ENCODE peak calls at places on chromosomes 13 and 19, in six cellular contexts. One of them, this sample, is unnamed.

GRCh38 chr13:43573361-43573740 is 213.4 kb downstream of the ENOX1 start:
- DNase-seq in HL-60: no peak
- DNase-seq in cardiac muscle cell: peak
- DNase-seq in fibroblast of lung: peak
- DNase-seq in foreskin fibroblast: no peak
- DNase-seq in RWPE2: no peak
- DNase-seq in this sample: peak

GRCh38 chr13:86174632-86175031 is 375.4 kb upstream of the SLITRK6 start:
- DNase-seq in foreskin fibroblast: no peak
- DNase-seq in fibroblast of lung: no peak
- DNase-seq in cardiac muscle cell: no peak
- DNase-seq in RWPE2: no peak
- DNase-seq in HL-60: no peak
- DNase-seq in this sample: no peak

GRCh38 chr19:49910179-49910578 is 13.5 kb upstream of the IL4I1 start:
- DNase-seq in RWPE2: no peak
- DNase-seq in cardiac muscle cell: no peak
- DNase-seq in fibroblast of lung: no peak
- DNase-seq in foreskin fibroblast: no peak
- DNase-seq in HL-60: no peak
- DNase-seq in this sample: no peak

GRCh38 chr13:99961634-99962033 is 9.9 kb downstream of the ZIC5 start:
- DNase-seq in cardiac muscle cell: no peak
- DNase-seq in HL-60: no peak
- DNase-seq in RWPE2: no peak
- DNase-seq in foreskin fibroblast: no peak
- DNase-seq in fibroblast of lung: no peak
- DNase-seq in this sample: no peak

GRCh38 chr19:46537136-46538097 is 41.8 kb upstream of the PNMA8B start:
- DNase-seq in HL-60: peak
- DNase-seq in foreskin fibroblast: no peak
- DNase-seq in cardiac muscle cell: peak
- DNase-seq in fibroblast of lung: peak
- DNase-seq in RWPE2: no peak
- DNase-seq in this sample: peak

GRCh38 chr19:12603714-12604113 is 6.9 kb downstream of the ZNF490 start:
- DNase-seq in foreskin fibroblast: no peak
- DNase-seq in RWPE2: no peak
- DNase-seq in fibroblast of lung: peak
- DNase-seq in cardiac muscle cell: peak
- DNase-seq in HL-60: no peak
- DNase-seq in this sample: peak

GRCh38 chr19:16584825-16585801 is 12.9 kb upstream of the SLC35E1 start:
- DNase-seq in HL-60: peak
- DNase-seq in fibroblast of lung: no peak
- DNase-seq in cardiac muscle cell: no peak
- DNase-seq in foreskin fibroblast: no peak
- DNase-seq in RWPE2: no peak
- DNase-seq in this sample: no peak

GRCh38 chr19:50427997-50428425 is 4.7 kb upstream of the MYBPC2 start:
- DNase-seq in fibroblast of lung: peak
- DNase-seq in RWPE2: no peak
- DNase-seq in foreskin fibroblast: peak
- DNase-seq in HL-60: peak
- DNase-seq in cardiac muscle cell: peak
- DNase-seq in this sample: peak

GRCh38 chr13:99062593-99062992 is 84.7 kb upstream of the DOCK9 start:
- DNase-seq in HL-60: no peak
- DNase-seq in foreskin fibroblast: peak
- DNase-seq in RWPE2: no peak
- DNase-seq in cardiac muscle cell: peak
- DNase-seq in fibroblast of lung: peak
- DNase-seq in this sample: peak

GRCh38 chr19:1491849-1492170 is 829 bp downstream of the REEP6 start:
- DNase-seq in HL-60: no peak
- DNase-seq in RWPE2: no peak
- DNase-seq in fibroblast of lung: no peak
- DNase-seq in foreskin fibroblast: no peak
- DNase-seq in cardiac muscle cell: no peak
- DNase-seq in this sample: no peak

DNA sequence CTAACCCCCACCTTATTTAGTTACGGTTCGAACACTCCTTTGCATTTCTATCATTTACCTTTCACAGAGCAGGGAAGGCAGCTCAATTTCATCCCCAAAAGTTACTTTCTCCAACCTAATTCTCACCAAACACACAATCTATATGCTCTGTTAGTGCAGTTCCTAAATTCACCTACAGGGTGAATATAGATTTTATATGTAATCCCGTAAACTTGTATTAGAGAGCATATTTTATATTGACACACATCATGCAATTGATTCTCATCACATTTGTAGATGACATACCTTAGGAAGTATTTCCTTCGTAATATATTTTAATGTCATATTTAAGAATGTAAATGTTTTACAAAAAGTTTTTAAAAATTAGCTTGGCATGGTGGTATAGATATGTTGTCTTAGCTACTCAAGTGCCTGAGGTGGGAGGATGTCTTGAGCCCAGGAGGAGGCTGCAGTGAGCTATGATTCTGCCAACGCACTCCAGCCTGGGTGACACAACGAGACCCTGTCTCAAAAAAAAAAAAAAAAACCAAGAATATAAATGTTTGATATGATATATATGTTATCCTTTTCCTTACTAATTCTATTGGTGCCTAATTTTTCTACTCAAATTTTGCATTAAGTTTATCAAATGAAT is 57.3 kb upstream of the TNFRSF19 start:
- DNase-seq in cardiac muscle cell: no peak
- DNase-seq in HL-60: no peak
- DNase-seq in foreskin fibroblast: no peak
- DNase-seq in RWPE2: no peak
- DNase-seq in fibroblast of lung: no peak
- DNase-seq in this sample: no peak
- TF ChIP-seq CTCF in cardiac muscle cell: peak
- TF ChIP-seq CTCF in HL-60: no peak
- TF ChIP-seq CTCF in foreskin fibroblast: no peak
- TF ChIP-seq CTCF in RWPE2: no peak
- TF ChIP-seq CTCF in fibroblast of lung: no peak
- TF ChIP-seq CTCF in this sample: peak

GRCh38 chr19:48648134-48648533 is 2.1 kb upstream of the CA11 start:
- DNase-seq in cardiac muscle cell: no peak
- DNase-seq in fibroblast of lung: no peak
- DNase-seq in RWPE2: no peak
- DNase-seq in foreskin fibroblast: no peak
- DNase-seq in HL-60: no peak
- DNase-seq in this sample: no peak
- H3K4me3 ChIP-seq in cardiac muscle cell: no peak
- H3K4me3 ChIP-seq in fibroblast of lung: no peak
- H3K4me3 ChIP-seq in RWPE2: no peak
- H3K4me3 ChIP-seq in foreskin fibroblast: no peak
- H3K4me3 ChIP-seq in HL-60: no peak
- H3K4me3 ChIP-seq in this sample: no peak

DNA sequence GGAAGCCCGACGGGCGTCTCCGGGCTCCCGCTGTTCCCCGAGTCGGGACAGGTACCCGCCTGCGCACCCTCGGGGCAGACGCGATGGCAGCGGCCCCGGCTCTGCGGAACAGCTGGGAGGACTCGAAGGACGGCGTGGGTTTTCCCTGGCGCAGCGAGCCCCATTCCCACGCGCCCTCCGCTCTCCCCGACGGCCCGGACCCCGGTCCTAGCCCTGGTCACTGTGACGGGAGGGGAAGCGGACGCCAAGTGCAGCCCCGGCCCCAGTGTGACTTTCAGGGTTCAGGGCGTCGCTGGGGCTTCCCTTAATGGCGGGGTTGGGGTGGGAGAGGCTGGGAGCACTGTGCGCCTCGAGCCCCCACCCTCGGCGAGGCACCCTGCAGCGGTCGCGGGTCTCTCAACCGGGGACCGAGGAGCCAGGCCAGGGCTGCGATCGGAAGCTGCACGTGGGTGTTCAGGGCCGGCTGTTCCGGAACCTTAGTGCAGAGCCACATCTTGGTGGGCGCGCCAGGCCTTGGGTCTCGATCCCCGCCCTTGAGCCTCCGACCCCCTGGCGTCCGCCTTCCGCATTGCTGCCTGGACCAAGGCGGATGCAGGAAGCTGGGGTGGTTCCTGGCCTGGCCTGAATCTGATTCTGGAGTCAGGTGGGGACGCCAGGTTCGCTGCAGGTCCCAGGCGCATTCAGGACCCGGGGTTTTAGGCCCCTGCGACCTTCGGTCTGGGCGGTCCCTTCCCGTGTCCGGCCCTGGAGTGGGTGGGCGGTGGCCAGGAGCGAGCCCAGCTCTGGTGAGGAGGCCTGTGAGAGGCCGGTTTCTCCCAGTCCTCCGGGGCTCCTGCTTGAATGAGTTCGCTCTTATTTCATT is 3.5 kb downstream of the LGALS7B start:
- DNase-seq in foreskin fibroblast: no peak
- DNase-seq in HL-60: no peak
- DNase-seq in cardiac muscle cell: peak
- DNase-seq in fibroblast of lung: no peak
- DNase-seq in RWPE2: no peak
- DNase-seq in this sample: no peak
- TF ChIP-seq CTCF in foreskin fibroblast: peak
- TF ChIP-seq CTCF in HL-60: no peak
- TF ChIP-seq CTCF in cardiac muscle cell: peak
- TF ChIP-seq CTCF in fibroblast of lung: no peak
- TF ChIP-seq CTCF in RWPE2: no peak
- TF ChIP-seq CTCF in this sample: peak

DNA sequence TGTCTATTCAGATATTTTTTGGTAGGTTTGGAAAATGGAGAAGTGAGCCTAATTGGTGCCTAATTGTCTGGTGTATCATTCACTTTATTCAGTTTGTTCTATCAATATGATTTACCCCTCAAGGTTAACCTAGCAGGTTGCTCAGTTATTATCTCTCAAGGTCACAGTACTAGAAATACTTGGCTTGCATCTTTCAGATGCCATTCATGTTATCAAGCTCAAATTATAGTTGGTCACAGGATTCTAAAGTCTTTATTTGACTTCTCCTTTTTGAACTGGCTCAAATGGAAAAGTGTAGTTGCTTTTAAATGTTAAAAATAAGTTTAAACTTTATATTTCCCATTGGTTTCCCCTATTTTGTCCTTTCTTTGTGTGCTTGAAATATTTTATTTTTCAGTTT is 2.6 kb downstream of the KCNRG start:
- DNase-seq in HL-60: no peak
- DNase-seq in RWPE2: no peak
- DNase-seq in cardiac muscle cell: no peak
- DNase-seq in foreskin fibroblast: no peak
- DNase-seq in fibroblast of lung: no peak
- DNase-seq in this sample: no peak
- H3K4me3 ChIP-seq in HL-60: no peak
- H3K4me3 ChIP-seq in RWPE2: no peak
- H3K4me3 ChIP-seq in cardiac muscle cell: no peak
- H3K4me3 ChIP-seq in foreskin fibroblast: no peak
- H3K4me3 ChIP-seq in fibroblast of lung: no peak
- H3K4me3 ChIP-seq in this sample: no peak

GRCh38 chr13:32585625-32586021 is 629 bp upstream of the PDS5B start:
- DNase-seq in cardiac muscle cell: no peak
- DNase-seq in fibroblast of lung: peak
- DNase-seq in HL-60: peak
- DNase-seq in foreskin fibroblast: no peak
- DNase-seq in RWPE2: no peak
- DNase-seq in this sample: peak

GRCh38 chr13:32582991-32583390 is 3.3 kb upstream of the PDS5B start:
- DNase-seq in cardiac muscle cell: no peak
- DNase-seq in foreskin fibroblast: no peak
- DNase-seq in RWPE2: no peak
- DNase-seq in fibroblast of lung: no peak
- DNase-seq in HL-60: no peak
- DNase-seq in this sample: no peak

GRCh38 chr13:32582281-32582680 is 4.0 kb upstream of the PDS5B start:
- DNase-seq in foreskin fibroblast: no peak
- DNase-seq in cardiac muscle cell: no peak
- DNase-seq in fibroblast of lung: no peak
- DNase-seq in RWPE2: no peak
- DNase-seq in HL-60: no peak
- DNase-seq in this sample: no peak

GRCh38 chr13:32577032-32577431 is 9.2 kb upstream of the PDS5B start:
- DNase-seq in RWPE2: no peak
- DNase-seq in HL-60: no peak
- DNase-seq in fibroblast of lung: no peak
- DNase-seq in cardiac muscle cell: no peak
- DNase-seq in foreskin fibroblast: no peak
- DNase-seq in this sample: no peak

GRCh38 chr13:32581177-32581786 is 5.0 kb upstream of the PDS5B start:
- DNase-seq in cardiac muscle cell: peak
- DNase-seq in HL-60: no peak
- DNase-seq in RWPE2: no peak
- DNase-seq in foreskin fibroblast: no peak
- DNase-seq in fibroblast of lung: peak
- DNase-seq in this sample: peak
- TF ChIP-seq CTCF in cardiac muscle cell: peak
- TF ChIP-seq CTCF in HL-60: peak
- TF ChIP-seq CTCF in RWPE2: peak
- TF ChIP-seq CTCF in foreskin fibroblast: peak
- TF ChIP-seq CTCF in fibroblast of lung: peak
- TF ChIP-seq CTCF in this sample: peak

GRCh38 chr19:2721570-2722540 is 683 bp upstream of the DIRAS1 start:
- DNase-seq in RWPE2: no peak
- DNase-seq in fibroblast of lung: no peak
- DNase-seq in foreskin fibroblast: no peak
- DNase-seq in HL-60: no peak
- DNase-seq in cardiac muscle cell: no peak
- DNase-seq in this sample: no peak

GRCh38 chr19:2719232-2719735 is 1.9 kb downstream of the DIRAS1 start:
- DNase-seq in cardiac muscle cell: no peak
- DNase-seq in foreskin fibroblast: no peak
- DNase-seq in RWPE2: no peak
- DNase-seq in fibroblast of lung: no peak
- DNase-seq in HL-60: no peak
- DNase-seq in this sample: no peak

GRCh38 chr19:2720777-2721569 is at the start of gene DIRAS1:
- DNase-seq in cardiac muscle cell: no peak
- DNase-seq in foreskin fibroblast: no peak
- DNase-seq in HL-60: no peak
- DNase-seq in RWPE2: no peak
- DNase-seq in fibroblast of lung: no peak
- DNase-seq in this sample: no peak

GRCh38 chr19:2717638-2718541 is 3.3 kb downstream of the DIRAS1 start:
- DNase-seq in RWPE2: no peak
- DNase-seq in foreskin fibroblast: no peak
- DNase-seq in cardiac muscle cell: no peak
- DNase-seq in fibroblast of lung: no peak
- DNase-seq in HL-60: no peak
- DNase-seq in this sample: no peak

GRCh38 chr19:2719910-2720776 is 1.0 kb downstream of the DIRAS1 start:
- DNase-seq in foreskin fibroblast: peak
- DNase-seq in HL-60: no peak
- DNase-seq in cardiac muscle cell: peak
- DNase-seq in fibroblast of lung: peak
- DNase-seq in RWPE2: no peak
- DNase-seq in this sample: peak
- H3K4me3 ChIP-seq in foreskin fibroblast: peak
- H3K4me3 ChIP-seq in HL-60: peak
- H3K4me3 ChIP-seq in cardiac muscle cell: peak
- H3K4me3 ChIP-seq in fibroblast of lung: peak
- H3K4me3 ChIP-seq in RWPE2: no peak
- H3K4me3 ChIP-seq in this sample: peak

This sample was measured in AG10803.